ENCODE peak calls at places on chromosome 1, in five cellular contexts. One of them, this sample, is unnamed.

GRCh38 chr1:232634086-232634485 is 4.2 kb upstream of the SIPA1L2 start:
- DNase-seq in IMR-90: no peak
- DNase-seq in NT2/D1: no peak
- DNase-seq in fibroblast of lung: no peak
- DNase-seq in adipocyte: no peak
- DNase-seq in this sample: no peak

GRCh38 chr1:113928129-113928949 is 785 bp upstream of the HIPK1 start:
- DNase-seq in adipocyte: peak; percentile 67
- DNase-seq in IMR-90: peak; percentile 35
- DNase-seq in NT2/D1: no peak
- DNase-seq in fibroblast of lung: no peak
- DNase-seq in this sample: no peak

GRCh38 chr1:203720253-203720652 is 44.7 kb upstream of the LAX1 start:
- DNase-seq in NT2/D1: no peak
- DNase-seq in fibroblast of lung: no peak
- DNase-seq in IMR-90: no peak
- DNase-seq in adipocyte: no peak
- DNase-seq in this sample: no peak

GRCh38 chr1:218742478-218743260 is 397.5 kb downstream of the TGFB2 start:
- DNase-seq in IMR-90: no peak
- DNase-seq in NT2/D1: no peak
- DNase-seq in adipocyte: no peak
- DNase-seq in fibroblast of lung: no peak
- DNase-seq in this sample: no peak

GRCh38 chr1:86016076-86016746 is 140.4 kb downstream of the COL24A1 start:
- DNase-seq in IMR-90: peak; percentile 29
- DNase-seq in NT2/D1: no peak
- DNase-seq in fibroblast of lung: no peak
- DNase-seq in adipocyte: peak; percentile 3
- DNase-seq in this sample: no peak

GRCh38 chr1:3431686-3432085 is 22.8 kb upstream of the ARHGEF16 start:
- DNase-seq in IMR-90: no peak
- DNase-seq in fibroblast of lung: no peak
- DNase-seq in NT2/D1: no peak
- DNase-seq in adipocyte: no peak
- DNase-seq in this sample: no peak

GRCh38 chr1:166971252-166971651 is 4.1 kb downstream of the ILDR2 start:
- DNase-seq in IMR-90: no peak
- DNase-seq in adipocyte: no peak
- DNase-seq in NT2/D1: no peak
- DNase-seq in fibroblast of lung: no peak
- DNase-seq in this sample: no peak

GRCh38 chr1:43853161-43853921 is 80.3 kb upstream of the ARTN start:
- DNase-seq in adipocyte: no peak
- DNase-seq in IMR-90: peak; percentile 79
- DNase-seq in NT2/D1: no peak
- DNase-seq in fibroblast of lung: peak; percentile 87
- DNase-seq in this sample: peak; percentile 91

GRCh38 chr1:29669488-29669871 is 433.2 kb downstream of the PTPRU start:
- DNase-seq in IMR-90: no peak
- DNase-seq in adipocyte: no peak
- DNase-seq in fibroblast of lung: no peak
- DNase-seq in NT2/D1: no peak
- DNase-seq in this sample: no peak

GRCh38 chr1:177571485-177572076 is 398.3 kb downstream of the SEC16B start:
- DNase-seq in NT2/D1: no peak
- DNase-seq in adipocyte: no peak
- DNase-seq in IMR-90: no peak
- DNase-seq in fibroblast of lung: peak; percentile 43
- DNase-seq in this sample: no peak

GRCh38 chr1:41418868-41419583 is 57.8 kb downstream of the FOXO6 start:
- DNase-seq in fibroblast of lung: peak; percentile 88
- DNase-seq in NT2/D1: no peak
- DNase-seq in adipocyte: peak; percentile 91
- DNase-seq in IMR-90: peak; percentile 84
- DNase-seq in this sample: no peak

GRCh38 chr1:206792939-206793607 is 20.8 kb upstream of the IL10 start:
- DNase-seq in adipocyte: no peak
- DNase-seq in fibroblast of lung: peak; percentile 9
- DNase-seq in IMR-90: peak; percentile 45
- DNase-seq in NT2/D1: no peak
- DNase-seq in this sample: no peak

GRCh38 chr1:27402349-27402754 is 9.9 kb downstream of the GPR3 start:
- DNase-seq in NT2/D1: no peak
- DNase-seq in fibroblast of lung: peak; percentile 66
- DNase-seq in adipocyte: peak; percentile 72
- DNase-seq in IMR-90: peak; percentile 55
- DNase-seq in this sample: no peak

GRCh38 chr1:241533375-241534115 is 1.4 kb downstream of the KMO start:
- DNase-seq in fibroblast of lung: no peak
- DNase-seq in NT2/D1: no peak
- DNase-seq in adipocyte: peak; percentile 8
- DNase-seq in IMR-90: no peak
- DNase-seq in this sample: no peak

GRCh38 chr1:24321150-24321549 is 2.0 kb downstream of the GRHL3 start:
- DNase-seq in IMR-90: no peak
- DNase-seq in fibroblast of lung: no peak
- DNase-seq in NT2/D1: no peak
- DNase-seq in adipocyte: no peak
- DNase-seq in this sample: no peak

GRCh38 chr1:88612783-88613182 is 71.3 kb upstream of the PKN2 start:
- DNase-seq in adipocyte: no peak
- DNase-seq in NT2/D1: no peak
- DNase-seq in IMR-90: no peak
- DNase-seq in fibroblast of lung: no peak
- DNase-seq in this sample: no peak

GRCh38 chr1:212214377-212214776 is 70.8 kb upstream of the PPP2R5A start:
- DNase-seq in fibroblast of lung: no peak
- DNase-seq in adipocyte: no peak
- DNase-seq in IMR-90: no peak
- DNase-seq in NT2/D1: no peak
- DNase-seq in this sample: no peak

GRCh38 chr1:167105150-167105840 is 11.4 kb downstream of the STYXL2 start:
- DNase-seq in IMR-90: no peak
- DNase-seq in adipocyte: no peak
- DNase-seq in NT2/D1: no peak
- DNase-seq in fibroblast of lung: no peak
- DNase-seq in this sample: no peak

GRCh38 chr1:56496158-56496557 is 83.2 kb downstream of the PLPP3 start:
- DNase-seq in adipocyte: no peak
- DNase-seq in IMR-90: no peak
- DNase-seq in fibroblast of lung: no peak
- DNase-seq in NT2/D1: no peak
- DNase-seq in this sample: no peak

GRCh38 chr1:98387701-98388100 is 273.8 kb upstream of the SNX7 start:
- DNase-seq in adipocyte: no peak
- DNase-seq in IMR-90: no peak
- DNase-seq in NT2/D1: no peak
- DNase-seq in fibroblast of lung: no peak
- DNase-seq in this sample: no peak

GRCh38 chr1:53348491-53349368 is 20.9 kb upstream of the LRP8 start:
- DNase-seq in IMR-90: no peak
- DNase-seq in adipocyte: no peak
- DNase-seq in NT2/D1: no peak
- DNase-seq in fibroblast of lung: no peak
- DNase-seq in this sample: no peak

GRCh38 chr1:2413495-2414296 is 1.3 kb upstream of the PEX10 start:
- DNase-seq in adipocyte: no peak
- DNase-seq in NT2/D1: no peak
- DNase-seq in IMR-90: no peak
- DNase-seq in fibroblast of lung: no peak
- DNase-seq in this sample: no peak

DNA sequence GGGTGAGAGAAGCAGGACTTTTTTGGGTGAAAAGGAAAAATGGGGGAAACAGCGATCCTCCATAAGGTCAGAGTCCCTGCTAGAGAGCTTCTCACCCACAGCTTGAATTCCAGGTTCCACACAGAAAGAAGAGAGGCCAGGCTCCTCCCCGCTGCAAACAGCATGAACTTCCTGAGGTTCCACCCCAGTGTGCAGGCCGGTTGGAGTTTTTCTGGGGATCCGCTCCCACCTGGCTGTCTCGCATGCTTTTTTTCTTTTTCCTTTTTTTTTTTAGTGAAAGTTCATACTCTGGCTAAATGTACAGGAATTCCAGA is 595.1 kb upstream of the ZP4 start:
- DNase-seq in IMR-90: no peak
- DNase-seq in NT2/D1: no peak
- DNase-seq in fibroblast of lung: no peak
- DNase-seq in adipocyte: no peak
- DNase-seq in this sample: no peak
- H3K9ac ChIP-seq in IMR-90: no peak overlapping the region
- H3K9ac ChIP-seq in NT2/D1: peak overlapping the region; percentile 21
- H3K9ac ChIP-seq in fibroblast of lung: no peak overlapping the region
- H3K9ac ChIP-seq in adipocyte: peak overlapping the region; percentile 72
- H3K9ac ChIP-seq in this sample: peak overlapping the region; percentile 77

GRCh38 chr1:66383168-66383567 is 150.8 kb upstream of the SGIP1 start:
- DNase-seq in fibroblast of lung: no peak
- DNase-seq in NT2/D1: no peak
- DNase-seq in adipocyte: no peak
- DNase-seq in IMR-90: peak; percentile 13
- DNase-seq in this sample: no peak

GRCh38 chr1:66383602-66384001 is 150.4 kb upstream of the SGIP1 start:
- DNase-seq in IMR-90: no peak
- DNase-seq in NT2/D1: no peak
- DNase-seq in adipocyte: no peak
- DNase-seq in fibroblast of lung: no peak
- DNase-seq in this sample: no peak

GRCh38 chr1:66381626-66382275 is 152.2 kb upstream of the SGIP1 start:
- DNase-seq in IMR-90: no peak
- DNase-seq in NT2/D1: no peak
- DNase-seq in adipocyte: no peak
- DNase-seq in fibroblast of lung: no peak
- DNase-seq in this sample: no peak

GRCh38 chr1:66386712-66387111 is 147.2 kb upstream of the SGIP1 start:
- DNase-seq in IMR-90: no peak
- DNase-seq in adipocyte: no peak
- DNase-seq in NT2/D1: no peak
- DNase-seq in fibroblast of lung: no peak
- DNase-seq in this sample: no peak

DNA sequence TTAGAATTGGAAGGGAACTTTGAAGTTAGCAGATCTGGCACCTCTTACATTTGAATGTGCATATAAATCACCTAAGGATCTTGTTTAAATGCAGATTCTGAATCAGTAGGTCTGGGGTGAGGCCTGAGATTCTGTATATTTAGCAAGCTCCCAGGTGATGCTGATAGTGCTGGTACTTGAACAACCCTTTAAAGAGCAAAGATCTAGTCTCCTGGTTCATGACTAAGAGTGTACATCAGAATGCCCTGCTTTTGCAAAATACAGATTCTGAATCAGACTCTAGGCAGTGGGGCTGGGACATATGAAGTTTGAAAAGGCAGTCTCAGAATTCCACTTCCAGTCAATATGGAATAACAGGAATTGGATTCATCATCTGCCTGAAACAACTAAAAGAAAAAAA is 149.7 kb upstream of the SGIP1 start:
- DNase-seq in NT2/D1: no peak
- DNase-seq in IMR-90: no peak
- DNase-seq in adipocyte: no peak
- DNase-seq in fibroblast of lung: no peak
- DNase-seq in this sample: no peak
- H3K9me3 ChIP-seq in NT2/D1: peaks cover 30% of the 10 kb centered on the region
- H3K9me3 ChIP-seq in IMR-90: peaks cover 5% of the 10 kb centered on the region
- H3K9me3 ChIP-seq in adipocyte: peaks cover 12% of the 10 kb centered on the region
- H3K9me3 ChIP-seq in fibroblast of lung: no peaks in the 10 kb centered on the region
- H3K9me3 ChIP-seq in this sample: peaks cover 4% of the 10 kb centered on the region

GRCh38 chr1:181250038-181250437 is 161.5 kb downstream of the IER5 start:
- DNase-seq in adipocyte: no peak
- DNase-seq in NT2/D1: no peak
- DNase-seq in IMR-90: no peak
- DNase-seq in fibroblast of lung: no peak
- DNase-seq in this sample: no peak
- H3K9ac ChIP-seq in adipocyte: no peak overlapping the region
- H3K9ac ChIP-seq in NT2/D1: no peak overlapping the region
- H3K9ac ChIP-seq in IMR-90: no peak overlapping the region
- H3K9ac ChIP-seq in fibroblast of lung: no peak overlapping the region
- H3K9ac ChIP-seq in this sample: no peak overlapping the region

GRCh38 chr1:227604446-227604845 is 41.1 kb downstream of the ZNF678 start:
- DNase-seq in NT2/D1: no peak
- DNase-seq in fibroblast of lung: no peak
- DNase-seq in adipocyte: peak; percentile 1
- DNase-seq in IMR-90: no peak
- DNase-seq in this sample: no peak
- H3K9me3 ChIP-seq in NT2/D1: peaks cover 32% of the 10 kb centered on the region
- H3K9me3 ChIP-seq in fibroblast of lung: no peaks in the 10 kb centered on the region
- H3K9me3 ChIP-seq in adipocyte: peaks cover 32% of the 10 kb centered on the region
- H3K9me3 ChIP-seq in IMR-90: peaks cover 8% of the 10 kb centered on the region
- H3K9me3 ChIP-seq in this sample: peaks cover 20% of the 10 kb centered on the region

GRCh38 chr1:162207862-162208261 is 138.4 kb downstream of the NOS1AP start:
- DNase-seq in fibroblast of lung: no peak
- DNase-seq in adipocyte: no peak
- DNase-seq in IMR-90: no peak
- DNase-seq in NT2/D1: no peak
- DNase-seq in this sample: no peak

GRCh38 chr1:162206749-162207635 is 137.5 kb downstream of the NOS1AP start:
- DNase-seq in NT2/D1: no peak
- DNase-seq in fibroblast of lung: no peak
- DNase-seq in IMR-90: no peak
- DNase-seq in adipocyte: no peak
- DNase-seq in this sample: no peak

GRCh38 chr1:162213281-162213909 is 143.9 kb downstream of the NOS1AP start:
- DNase-seq in adipocyte: no peak
- DNase-seq in IMR-90: peak; percentile 2
- DNase-seq in NT2/D1: no peak
- DNase-seq in fibroblast of lung: peak; percentile 56
- DNase-seq in this sample: no peak

GRCh38 chr1:162212713-162213112 is 143.2 kb downstream of the NOS1AP start:
- DNase-seq in fibroblast of lung: no peak
- DNase-seq in IMR-90: no peak
- DNase-seq in NT2/D1: no peak
- DNase-seq in adipocyte: no peak
- DNase-seq in this sample: no peak

GRCh38 chr1:162210171-162210570 is 140.7 kb downstream of the NOS1AP start:
- DNase-seq in fibroblast of lung: no peak
- DNase-seq in NT2/D1: no peak
- DNase-seq in IMR-90: no peak
- DNase-seq in adipocyte: no peak
- DNase-seq in this sample: no peak
- H3K9ac ChIP-seq in fibroblast of lung: no peak overlapping the region
- H3K9ac ChIP-seq in NT2/D1: no peak overlapping the region
- H3K9ac ChIP-seq in IMR-90: no peak overlapping the region
- H3K9ac ChIP-seq in adipocyte: no peak overlapping the region
- H3K9ac ChIP-seq in this sample: no peak overlapping the region

This sample was measured in SK-N-MC.